ENCODE peak calls at places on chromosomes 7 and 10, in five cellular contexts. K is heart left ventricle; Q is CD8-positive, alpha-beta memory T cell; L is naive thymus-derived CD4-positive, alpha-beta T cell; F is adrenal gland. I is an unnamed sample. For H3K4me1 and H3K36me3, the result is how much of the 10 kb centered on the place peaks cover.

GRCh38 chr7:19161671-19162070 is 16.4 kb upstream of the FERD3L start:
- DNase-seq in Q (no peak), F (no peak), L (no peak), K (no peak), I (no peak)

GRCh38 chr7:2616973-2617709 is 14.6 kb upstream of the TTYH3 start:
- DNase-seq in L (no peak), K (no peak), F (no peak), Q (no peak), I (no peak)

GRCh38 chr10:130741901-130742625 is 569.5 kb downstream of the TCERG1L start:
- DNase-seq in K (no peak), F (no peak), L (no peak), Q (no peak), I (no peak)

GRCh38 chr7:80127412-80128150 is 7.0 kb upstream of the GNAI1 start:
- DNase-seq in K (no peak), L (no peak), Q (no peak), F (no peak), I (peak)

GRCh38 chr10:119416855-119417254 is 125.7 kb downstream of the RGS10 start:
- DNase-seq in F (peak), K (peak), L (peak), Q (peak), I (peak)

GRCh38 chr10:80515511-80515910 is 22.2 kb upstream of the SH2D4B start:
- DNase-seq in Q (no peak), L (no peak), F (no peak), K (no peak), I (no peak)

GRCh38 chr10:87700031-87700796 is 40.5 kb downstream of the PAPSS2 start:
- DNase-seq in K (no peak), Q (no peak), F (no peak), L (no peak), I (no peak)

GRCh38 chr7:134485202-134485601 is 26.3 kb upstream of the AKR1B1 start:
- DNase-seq in L (no peak), F (no peak), K (no peak), Q (no peak), I (no peak)

GRCh38 chr10:5894873-5895272 is 4.8 kb downstream of the FBH1 start:
- DNase-seq in F (no peak), Q (no peak), K (peak), L (no peak), I (no peak)

GRCh38 chr7:494906-495305 is 24.7 kb downstream of the PDGFA start:
- DNase-seq in L (no peak), Q (no peak), K (no peak), F (no peak), I (no peak)

GRCh38 chr7:154253810-154254209 is 201.6 kb downstream of the DPP6 start:
- DNase-seq in L (no peak), K (no peak), Q (no peak), F (no peak), I (no peak)

GRCh38 chr7:154255324-154255723 is 203.1 kb downstream of the DPP6 start:
- DNase-seq in L (no peak), F (no peak), Q (no peak), K (no peak), I (no peak)

DNA sequence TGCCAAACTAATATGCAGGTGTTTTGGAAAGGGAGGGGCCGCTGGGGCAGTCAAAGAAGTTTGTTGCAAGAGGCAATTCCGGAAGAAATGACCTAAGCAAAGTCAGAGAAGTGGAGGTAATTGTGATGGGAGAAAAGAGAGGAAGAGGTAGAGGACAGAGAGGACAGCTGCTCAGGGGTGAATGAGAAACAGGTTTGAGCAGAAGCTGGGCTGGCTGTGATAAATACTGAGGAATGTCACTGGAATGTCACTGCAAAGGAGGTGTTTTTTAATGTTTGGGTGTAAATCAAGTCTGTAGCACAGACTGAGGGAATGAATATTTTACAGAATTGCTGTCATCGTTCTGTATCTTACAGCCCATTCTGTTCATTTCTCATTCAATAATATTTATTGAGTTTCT is 207.2 kb downstream of the DPP6 start:
- DNase-seq in F (no peak), L (no peak), K (no peak), Q (no peak), I (no peak)
- H3K4me1 ChIP-seq in F (under half), L (under half), K (under half), Q (under half), I (under half)

DNA sequence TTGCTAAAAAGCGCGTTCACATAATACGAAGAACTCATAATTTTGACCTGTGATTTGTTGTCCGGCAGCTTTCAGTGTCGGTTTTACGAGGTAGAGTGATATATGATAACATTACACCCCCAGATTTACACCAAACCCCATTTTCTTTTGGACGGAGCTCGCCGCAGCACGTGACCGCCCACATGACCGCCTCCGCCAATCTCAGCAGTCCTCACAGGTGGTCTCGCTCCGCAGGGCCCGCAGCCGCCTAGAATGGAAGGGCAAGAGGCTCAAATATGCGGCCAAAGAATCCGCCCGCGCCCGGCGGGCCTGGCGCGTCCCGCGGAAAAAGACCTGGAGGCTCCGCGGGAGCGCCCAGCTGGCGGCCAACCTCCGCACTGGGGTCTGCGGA is at the start of gene HOXA7:
- DNase-seq in L (no peak), K (no peak), Q (no peak), F (peak), I (peak)
- H3K4me3 ChIP-seq in L (no peak), K (peak), Q (no peak), F (no peak), I (peak)

DNA sequence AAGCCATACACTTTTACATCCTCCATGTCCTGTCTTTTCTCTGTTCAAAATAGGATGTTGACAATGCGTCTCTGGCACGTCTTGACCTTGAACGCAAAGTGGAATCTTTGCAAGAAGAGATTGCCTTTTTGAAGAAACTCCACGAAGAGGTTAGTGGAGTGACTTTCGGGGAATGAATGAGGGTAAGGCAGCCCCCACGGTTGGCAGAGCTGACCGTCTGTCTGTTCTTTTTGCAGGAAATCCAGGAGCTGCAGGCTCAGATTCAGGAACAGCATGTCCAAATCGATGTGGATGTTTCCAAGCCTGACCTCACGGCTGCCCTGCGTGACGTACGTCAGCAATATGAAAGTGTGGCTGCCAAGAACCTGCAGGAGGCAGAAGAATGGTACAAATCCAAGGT is 5.5 kb downstream of the VIM start:
- DNase-seq in K (no peak), L (no peak), Q (no peak), F (no peak), I (no peak)
- H3K36me3 ChIP-seq in K (half or more), L (under half), Q (half or more), F (under half), I (half or more)

GRCh38 chr7:150317748-150318444 is 5.3 kb upstream of the LRRC61 start:
- DNase-seq in L (no peak), K (no peak), F (no peak), Q (no peak), I (no peak)

GRCh38 chr7:150311711-150312110 is 11.4 kb upstream of the LRRC61 start:
- DNase-seq in Q (no peak), L (no peak), K (no peak), F (no peak), I (no peak)

GRCh38 chr7:150313367-150313809 is 9.8 kb upstream of the LRRC61 start:
- DNase-seq in Q (no peak), F (no peak), K (no peak), L (no peak), I (no peak)

GRCh38 chr7:150313870-150314269 is 9.3 kb upstream of the LRRC61 start:
- DNase-seq in L (no peak), Q (no peak), K (no peak), F (no peak), I (no peak)

GRCh38 chr7:150314639-150315239 is 8.4 kb upstream of the LRRC61 start:
- DNase-seq in L (no peak), Q (no peak), F (no peak), K (no peak), I (no peak)
- H3K4me1 ChIP-seq in L (under half), Q (under half), F (under half), K (under half), I (under half)

I was measured in HAP-1.